ENCODE peak calls at places on chromosomes 13 and 19, in four cellular contexts. O is HepG2, F is K562, Q is A549. K is an unnamed sample.
A peak's percentile ranks its signal among the peaks of the same experiment; 100 is the strongest.

GRCh38 chr19:17155251-17155650 is 59.9 kb upstream of the USE1 start:
- DNase-seq in O (no peak), F (no peak), Q (no peak), K (no peak)

GRCh38 chr13:64441740-64442139 is 2788.4 kb downstream of the PCDH9 start:
- DNase-seq in Q (no peak), F (no peak), O (no peak), K (no peak)

GRCh38 chr13:54185785-54186184 is 1157.2 kb downstream of the OLFM4 start:
- DNase-seq in F (no peak), Q (no peak), O (no peak), K (no peak)

GRCh38 chr13:25980255-25980654 is 71.6 kb downstream of the SHISA2 start:
- DNase-seq in O (peak; percentile 11), Q (peak; percentile 22), F (peak; percentile 12), K (no peak)

GRCh38 chr13:67278230-67278629 is 48.1 kb upstream of the PCDH9 start:
- DNase-seq in O (no peak), Q (no peak), F (no peak), K (no peak)

GRCh38 chr19:51546650-51547396 is 15.4 kb upstream of the SIGLEC6 start:
- DNase-seq in O (no peak), F (peak; percentile 79), Q (no peak), K (no peak)

GRCh38 chr13:43861863-43862262 is 17.7 kb downstream of the CCDC122 start:
- DNase-seq in Q (no peak), O (no peak), F (no peak), K (no peak)

GRCh38 chr19:42113641-42114348 is 18.5 kb downstream of the POU2F2 start:
- DNase-seq in Q (peak; percentile 88), O (peak; percentile 33), F (no peak), K (peak; percentile 40)

GRCh38 chr13:55160911-55161310 is 1979.8 kb upstream of the PRR20A start:
- DNase-seq in O (no peak), Q (no peak), F (no peak), K (no peak)

GRCh38 chr13:72403396-72404010 is 323.9 kb downstream of the MZT1 start:
- DNase-seq in F (no peak), O (no peak), Q (no peak), K (no peak)

GRCh38 chr13:50643055-50643454 is 200.4 kb downstream of the DLEU7 start:
- DNase-seq in F (no peak), Q (no peak), O (no peak), K (no peak)

GRCh38 chr13:29165840-29166239 is 345.7 kb downstream of the MTUS2 start:
- DNase-seq in F (no peak), O (no peak), Q (no peak), K (no peak)

GRCh38 chr19:11452814-11453335 is 17.4 kb downstream of the PRKCSH start:
- DNase-seq in F (no peak), O (no peak), Q (no peak), K (no peak)

GRCh38 chr19:33590224-33590623 is 31.5 kb upstream of the CHST8 start:
- DNase-seq in O (no peak), Q (no peak), F (no peak), K (no peak)

GRCh38 chr13:114229486-114229885 is 5.2 kb upstream of the CDC16 start:
- DNase-seq in F (no peak), O (no peak), Q (no peak), K (no peak)

GRCh38 chr13:76717092-76717491 is 169.1 kb downstream of the KCTD12 start:
- DNase-seq in F (peak; percentile 2), Q (no peak), O (no peak), K (no peak)

GRCh38 chr19:50568321-50569022 is at the start of gene LRRC4B:
- DNase-seq in F (peak; percentile 57), O (no peak), Q (no peak), K (no peak)

GRCh38 chr13:95002968-95003813 is 290.8 kb upstream of the SOX21 start:
- DNase-seq in Q (no peak), F (no peak), O (no peak), K (no peak)

GRCh38 chr13:29676941-29677452 is 81.5 kb upstream of the SLC7A1 start:
- DNase-seq in Q (peak; percentile 2), F (no peak), O (no peak), K (no peak)

GRCh38 chr13:27020415-27020814 is 151.2 kb downstream of the USP12 start:
- DNase-seq in F (no peak), O (no peak), Q (no peak), K (no peak)

GRCh38 chr19:51142119-51142518 is at the start of gene SIGLEC7:
- DNase-seq in O (no peak), Q (no peak), F (no peak), K (no peak)

GRCh38 chr19:21839966-21840365 is 4.0 kb upstream of the ZNF43 start:
- DNase-seq in O (no peak), Q (no peak), F (no peak), K (no peak)
- TF ChIP-seq POLR2AphosphoS2 in O (no peak), Q (no peak), F (no peak), K (no peak)

DNA sequence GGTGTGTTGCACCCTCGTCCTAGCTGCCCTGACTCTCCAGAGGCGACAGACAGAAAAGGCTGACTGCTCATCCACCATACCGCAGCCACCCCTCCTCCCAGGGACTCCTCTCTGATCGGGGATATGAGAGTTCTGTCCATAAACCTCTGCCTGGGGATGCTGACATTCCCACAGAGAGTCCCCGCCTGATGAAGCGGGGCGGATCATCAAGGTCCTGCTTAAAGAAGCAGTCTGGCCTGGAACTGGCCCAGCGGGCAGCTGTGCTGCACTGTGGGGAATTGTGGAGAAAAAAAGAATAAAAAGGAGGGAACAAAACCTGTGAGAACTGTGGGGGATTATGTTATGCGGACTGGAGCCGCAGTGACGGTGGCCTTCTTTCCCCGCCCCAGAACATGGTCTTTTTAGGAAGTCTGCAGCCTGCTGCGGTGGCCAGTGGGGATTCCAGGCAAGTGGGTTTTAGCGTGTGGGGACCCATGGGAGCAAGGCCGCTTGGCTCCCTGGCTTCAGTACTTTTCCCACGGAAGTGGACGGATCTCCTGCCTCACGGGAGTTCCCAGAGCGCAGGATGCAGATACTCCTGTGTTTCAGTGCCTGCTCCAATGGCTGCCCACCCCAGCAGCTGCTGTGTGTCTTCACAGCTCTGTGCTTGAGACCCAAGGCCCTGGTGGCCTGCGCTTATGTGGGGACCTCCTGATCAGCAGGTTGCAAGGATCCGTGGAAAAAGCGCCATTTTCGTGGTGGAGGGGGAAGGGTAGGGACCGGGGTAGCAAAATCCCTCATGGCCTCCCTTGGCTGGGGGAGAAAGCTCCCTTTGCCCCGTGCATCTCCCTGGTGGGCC is 1456.2 kb upstream of the SLC10A2 start:
- DNase-seq in Q (no peak), F (no peak), O (no peak), K (no peak)
- TF ChIP-seq POLR2AphosphoS2 in Q (no peak), F (no peak), O (no peak), K (no peak)

GRCh38 chr19:35519291-35519690 is 5.8 kb upstream of the DMKN start:
- DNase-seq in Q (peak; percentile 42), F (no peak), O (no peak), K (no peak)

GRCh38 chr19:35516310-35516709 is 2.9 kb upstream of the DMKN start:
- DNase-seq in Q (no peak), O (no peak), F (no peak), K (no peak)

GRCh38 chr19:35517342-35517741 is 3.9 kb upstream of the DMKN start:
- DNase-seq in O (no peak), F (no peak), Q (no peak), K (no peak)

GRCh38 chr19:35521124-35521743 is 6.9 kb downstream of the SBSN start:
- DNase-seq in O (no peak), F (no peak), Q (no peak), K (no peak)

GRCh38 chr19:35518313-35518712 is 4.9 kb upstream of the DMKN start:
- DNase-seq in Q (peak; percentile 72), F (no peak), O (no peak), K (no peak)
- TF ChIP-seq POLR2AphosphoS2 in Q (no peak), F (no peak), O (no peak), K (no peak)

GRCh38 chr13:80605743-80606142 is 264.8 kb upstream of the SPRY2 start:
- DNase-seq in F (no peak), O (no peak), Q (no peak), K (no peak)

GRCh38 chr13:80604094-80604493 is 263.2 kb upstream of the SPRY2 start:
- DNase-seq in Q (no peak), F (no peak), O (no peak), K (no peak)

GRCh38 chr13:80603351-80603750 is 262.4 kb upstream of the SPRY2 start:
- DNase-seq in Q (no peak), O (no peak), F (no peak), K (no peak)

GRCh38 chr13:80599765-80600164 is 258.8 kb upstream of the SPRY2 start:
- DNase-seq in O (no peak), Q (no peak), F (peak; percentile 52), K (no peak)

GRCh38 chr13:80605007-80605406 is 264.1 kb upstream of the SPRY2 start:
- DNase-seq in Q (no peak), F (no peak), O (no peak), K (no peak)
- TF ChIP-seq POLR2AphosphoS2 in Q (no peak), F (no peak), O (no peak), K (no peak)

GRCh38 chr13:74039667-74040066 is 94.5 kb downstream of the KLF12 start:
- DNase-seq in F (no peak), Q (no peak), O (no peak), K (no peak)

GRCh38 chr13:74039154-74039553 is 95.0 kb downstream of the KLF12 start:
- DNase-seq in O (no peak), F (no peak), Q (no peak), K (no peak)

GRCh38 chr13:74037762-74038161 is 96.4 kb downstream of the KLF12 start:
- DNase-seq in O (no peak), Q (no peak), F (no peak), K (no peak)

GRCh38 chr13:74035881-74036280 is 98.3 kb downstream of the KLF12 start:
- DNase-seq in F (no peak), Q (no peak), O (no peak), K (no peak)

GRCh38 chr13:74036373-74036772 is 97.8 kb downstream of the KLF12 start:
- DNase-seq in Q (no peak), O (no peak), F (no peak), K (no peak)
- TF ChIP-seq POLR2AphosphoS2 in Q (no peak), O (no peak), F (no peak), K (no peak)

GRCh38 chr13:42109957-42110356 is 61.5 kb downstream of the DGKH start:
- DNase-seq in Q (no peak), F (no peak), O (no peak), K (no peak)

GRCh38 chr13:42112864-42113263 is 64.4 kb downstream of the DGKH start:
- DNase-seq in Q (no peak), F (no peak), O (no peak), K (no peak)

GRCh38 chr13:42113478-42113877 is 65.0 kb downstream of the DGKH start:
- DNase-seq in Q (no peak), F (no peak), O (no peak), K (no peak)

GRCh38 chr13:42108217-42108616 is 59.8 kb downstream of the DGKH start:
- DNase-seq in F (no peak), O (no peak), Q (no peak), K (no peak)

GRCh38 chr13:42110410-42111155 is 62.1 kb downstream of the DGKH start:
- DNase-seq in Q (peak; percentile 63), O (peak; percentile 54), F (peak; percentile 25), K (peak; percentile 68)
- TF ChIP-seq POLR2AphosphoS2 in Q (no peak), O (no peak), F (no peak), K (no peak)

GRCh38 chr19:40827386-40828247 is 22.6 kb downstream of the CYP2A6 start:
- DNase-seq in O (no peak), F (no peak), Q (no peak), K (no peak)
- TF ChIP-seq POLR2AphosphoS2 in O (no peak), F (no peak), Q (no peak), K (no peak)

K was measured in GM12878.